ENCODE peak calls at places on chromosomes 1 and 21, in five cellular contexts. M is NT2/D1, F is fibroblast of lung, T is upper lobe of right lung, J is HAP-1. A is an unnamed sample.
A peak's percentile ranks its signal among the peaks of the same experiment; 100 is the strongest.

GRCh38 chr1:230785643-230786405 is 38.6 kb downstream of the CAPN9 start:
- DNase-seq in M (peak; percentile 76), F (no peak), T (no peak), J (no peak), A (no peak)

GRCh38 chr1:3696689-3697088 is 44.4 kb downstream of the TP73 start:
- DNase-seq in M (no peak), F (no peak), T (no peak), J (no peak), A (no peak)

GRCh38 chr1:117171900-117172501 is 38.7 kb downstream of the VTCN1 start:
- DNase-seq in M (peak; percentile 32), F (peak; percentile 95), T (peak; percentile 76), J (peak; percentile 27), A (no peak)

GRCh38 chr1:244074559-244075171 is 23.6 kb downstream of the ZBTB18 start:
- DNase-seq in M (no peak), F (no peak), T (no peak), J (no peak), A (no peak)

GRCh38 chr1:1433804-1434130 is 1.7 kb upstream of the VWA1 start:
- DNase-seq in M (no peak), F (peak; percentile 79), T (peak; percentile 78), J (no peak), A (no peak)

GRCh38 chr1:62530516-62531154 is 66.7 kb upstream of the ANGPTL3 start:
- DNase-seq in M (peak; percentile 62), F (peak; percentile 32), T (peak; percentile 68), J (peak; percentile 45), A (peak; percentile 8)

GRCh38 chr1:159929155-159930051 is 4.1 kb upstream of the TAGLN2 start:
- DNase-seq in M (no peak), F (no peak), T (peak; percentile 67), J (no peak), A (no peak)

GRCh38 chr1:30042438-30043147 is 680.8 kb downstream of the MATN1 start:
- DNase-seq in M (no peak), F (no peak), T (peak; percentile 40), J (no peak), A (no peak)

GRCh38 chr21:37435120-37435519 is 68.5 kb downstream of the DYRK1A start:
- DNase-seq in M (no peak), F (peak; percentile 99), T (no peak), J (peak; percentile 78), A (no peak)

GRCh38 chr1:218739426-218739825 is 394.3 kb downstream of the TGFB2 start:
- DNase-seq in M (no peak), F (peak; percentile 23), T (no peak), J (no peak), A (no peak)

GRCh38 chr1:201719812-201720521 is 109.0 kb upstream of the IPO9 start:
- DNase-seq in M (no peak), F (peak; percentile 69), T (no peak), J (peak; percentile 63), A (no peak)

GRCh38 chr1:21216835-21217811 is 40.4 kb upstream of the EIF4G3 start:
- DNase-seq in M (peak; percentile 40), F (peak; percentile 26), T (no peak), J (peak; percentile 84), A (no peak)

GRCh38 chr1:76015478-76016103 is 59.0 kb upstream of the ST6GALNAC3 start:
- DNase-seq in M (no peak), F (no peak), T (no peak), J (no peak), A (no peak)

GRCh38 chr1:169858467-169858866 is 35.2 kb downstream of the SCYL3 start:
- DNase-seq in M (no peak), F (peak; percentile 27), T (no peak), J (no peak), A (peak; percentile 49)

GRCh38 chr1:24231701-24232100 is 44.6 kb upstream of the IFNLR1 start:
- DNase-seq in M (no peak), F (no peak), T (no peak), J (no peak), A (no peak)

GRCh38 chr1:227333423-227333822 is 15.1 kb upstream of the CDC42BPA start:
- DNase-seq in M (no peak), F (peak; percentile 28), T (no peak), J (no peak), A (no peak)

GRCh38 chr21:31416465-31416864 is 72.4 kb upstream of the TIAM1 start:
- DNase-seq in M (no peak), F (peak; percentile 53), T (no peak), J (no peak), A (no peak)

GRCh38 chr1:114156538-114157274 is 3.0 kb upstream of the SYT6 start:
- DNase-seq in M (no peak), F (no peak), T (no peak), J (no peak), A (no peak)

GRCh38 chr1:30740251-30740951 is 17.0 kb upstream of the MATN1 start:
- DNase-seq in M (no peak), F (no peak), T (no peak), J (no peak), A (no peak)

GRCh38 chr1:10791117-10791951 is 5.1 kb downstream of the CASZ1 start:
- DNase-seq in M (no peak), F (no peak), T (no peak), J (no peak), A (no peak)
- H3K4me1 ChIP-seq in M (peaks cover 6% of the 10 kb centered on the region), F (peaks cover 3% of the 10 kb centered on the region), T (peaks cover 15% of the 10 kb centered on the region), J (no peaks in the 10 kb centered on the region), A (peaks cover 14% of the 10 kb centered on the region)

DNA sequence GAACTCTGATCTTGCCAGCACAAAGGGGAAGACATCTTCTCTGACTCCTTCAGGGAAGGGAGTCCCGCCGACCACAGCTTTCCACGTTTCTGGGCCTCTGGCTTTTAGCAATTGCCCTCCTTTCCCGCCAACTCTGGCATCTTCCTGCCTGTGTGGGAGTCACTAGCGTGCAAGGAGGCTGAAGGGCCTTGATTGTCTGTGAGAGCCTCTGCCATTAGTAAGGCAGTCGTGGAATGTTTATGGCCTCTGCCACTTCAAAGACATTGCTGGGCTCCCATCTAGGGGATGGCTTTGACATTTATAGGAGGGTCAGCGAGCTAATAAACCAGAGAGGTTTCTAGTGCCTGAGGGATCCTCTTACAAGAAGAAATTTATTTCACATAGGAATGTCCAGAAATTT is 14.3 kb upstream of the PROK1 start:
- DNase-seq in M (peak; percentile 67), F (peak; percentile 14), T (no peak), J (peak; percentile 31), A (no peak)
- H3K4me1 ChIP-seq in M (peaks cover 16% of the 10 kb centered on the region), F (no peaks in the 10 kb centered on the region), T (peaks cover 26% of the 10 kb centered on the region), J (no peaks in the 10 kb centered on the region), A (no peaks in the 10 kb centered on the region)

DNA sequence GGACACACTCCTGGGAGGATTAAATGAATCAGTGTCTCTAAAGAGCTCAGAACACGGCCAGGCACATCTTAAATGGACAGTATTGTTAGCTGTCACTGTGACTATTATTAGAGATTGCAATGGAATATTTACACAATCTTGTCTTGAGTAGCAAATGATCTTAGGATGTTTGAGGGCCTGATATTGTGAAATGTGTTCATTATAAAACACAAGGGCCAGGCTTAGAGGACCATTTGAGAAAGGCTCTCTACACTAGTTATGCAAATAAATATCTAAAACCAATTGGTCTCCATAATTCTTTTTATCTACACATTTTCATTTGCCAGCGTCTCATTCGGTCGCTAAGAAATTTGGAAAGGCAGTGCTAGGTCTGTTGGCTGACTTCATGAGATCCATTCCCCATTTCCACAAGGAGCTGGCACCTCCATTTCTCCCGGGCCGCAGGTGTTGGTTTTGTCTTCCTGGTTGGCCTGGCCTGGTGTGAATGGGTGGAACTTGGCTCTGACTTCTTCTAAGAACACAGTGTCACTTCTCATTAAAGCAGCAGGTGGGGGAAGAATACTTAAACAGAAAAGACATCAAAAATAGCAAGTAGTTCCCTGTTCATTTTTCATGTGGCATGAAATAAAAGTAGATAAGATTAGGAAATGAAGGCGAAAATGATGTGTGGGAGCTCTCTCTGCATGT is 56.0 kb upstream of the PLXNA2 start:
- DNase-seq in M (no peak), F (no peak), T (no peak), J (no peak), A (no peak)
- H3K4me1 ChIP-seq in M (no peaks in the 10 kb centered on the region), F (no peaks in the 10 kb centered on the region), T (peaks cover 19% of the 10 kb centered on the region), J (no peaks in the 10 kb centered on the region), A (peaks cover 24% of the 10 kb centered on the region)

GRCh38 chr1:207904377-207904902 is 6.5 kb downstream of the CD34 start:
- DNase-seq in M (no peak), F (no peak), T (no peak), J (no peak), A (no peak)

GRCh38 chr1:207901041-207901653 is 9.8 kb downstream of the CD34 start:
- DNase-seq in M (no peak), F (no peak), T (no peak), J (no peak), A (no peak)

GRCh38 chr1:207903053-207903452 is 7.9 kb downstream of the CD34 start:
- DNase-seq in M (no peak), F (no peak), T (no peak), J (no peak), A (no peak)

GRCh38 chr1:207903767-207904166 is 7.2 kb downstream of the CD34 start:
- DNase-seq in M (no peak), F (no peak), T (no peak), J (no peak), A (no peak)

DNA sequence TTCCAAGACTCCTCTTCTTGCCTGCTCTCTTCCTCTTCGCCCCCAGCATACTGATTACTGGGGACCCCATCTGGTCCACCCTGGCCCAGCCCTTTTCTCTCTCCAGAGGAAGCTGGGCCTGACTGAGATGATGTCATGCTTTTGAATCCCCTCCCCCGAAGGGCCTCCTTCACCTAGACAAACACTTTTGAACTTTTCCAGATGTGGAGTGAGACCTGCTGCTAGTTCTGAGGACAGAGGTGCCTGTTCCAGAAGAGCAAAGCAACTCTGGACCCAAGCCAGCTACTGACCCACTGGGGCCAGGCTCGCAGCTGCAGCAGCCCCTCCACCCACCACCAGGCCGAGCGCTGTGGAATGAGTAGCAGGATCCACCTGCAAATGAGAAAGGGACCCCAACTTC is 8.4 kb downstream of the CD34 start:
- DNase-seq in M (no peak), F (no peak), T (no peak), J (no peak), A (no peak)
- H3K4me1 ChIP-seq in M (peaks cover 5% of the 10 kb centered on the region), F (no peaks in the 10 kb centered on the region), T (no peaks in the 10 kb centered on the region), J (no peaks in the 10 kb centered on the region), A (peaks cover 7% of the 10 kb centered on the region)

DNA sequence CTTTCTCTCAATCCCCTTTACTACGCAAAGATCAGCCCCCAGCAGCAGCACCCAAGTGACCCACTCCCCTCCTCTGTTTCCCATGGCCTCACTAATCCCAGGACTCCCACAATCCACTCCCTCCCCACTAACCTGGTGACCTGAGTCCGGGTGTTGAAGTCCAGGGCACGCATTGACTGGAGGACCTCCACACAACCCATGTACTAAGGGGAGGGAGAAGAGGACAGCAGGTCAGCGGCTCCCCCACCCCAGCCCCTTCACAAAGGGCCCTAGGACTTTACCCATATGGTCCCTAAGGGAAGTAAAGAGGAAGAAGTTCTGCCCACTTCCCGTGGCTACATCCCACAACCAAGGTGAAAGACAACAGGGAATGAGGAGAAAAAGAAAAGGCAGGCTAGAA is 1.3 kb downstream of the SHC1 start:
- DNase-seq in M (no peak), F (no peak), T (no peak), J (no peak), A (no peak)
- H3K4me1 ChIP-seq in M (peaks cover 20% of the 10 kb centered on the region), F (peaks cover 26% of the 10 kb centered on the region), T (peaks cover 48% of the 10 kb centered on the region), J (peaks cover 27% of the 10 kb centered on the region), A (peaks cover 43% of the 10 kb centered on the region)